ENCODE peak calls at places on chromosomes 2 and 18, in nine cellular contexts. J is WTC11, T is WERI-Rb-1, A is nephron progenitor cell, N is vagina, O is fibroblast of the aortic adventitia, M is right lobe of liver, C is IMR-90, K is esophagus squamous epithelium. X is an unnamed sample.

GRCh38 chr18:67428805-67429204 is 87.7 kb downstream of the DSEL start:
- DNase-seq in C (peak; percentile 82), N (no peak), M (no peak), T (no peak), A (no peak), J (no peak), O (peak; percentile 68), K (no peak), X (no peak)

GRCh38 chr18:63963610-63964256 is 6.1 kb upstream of the SERPINB8 start:
- DNase-seq in J (peak; percentile 46), T (peak; percentile 73), O (peak; percentile 81), M (no peak), N (no peak), A (no peak), C (peak; percentile 77), K (no peak), X (peak; percentile 38)

GRCh38 chr2:225660262-225661091 is 261.0 kb downstream of the NYAP2 start:
- DNase-seq in J (peak; percentile 81), N (no peak), C (peak; percentile 63), O (peak; percentile 78), M (peak; percentile 76), K (no peak), A (peak; percentile 83), T (peak; percentile 67), X (peak; percentile 76)

GRCh38 chr2:237714690-237715458 is 83.7 kb upstream of the RBM44 start:
- DNase-seq in J (no peak), M (no peak), O (peak; percentile 73), T (no peak), C (peak; percentile 66), N (peak; percentile 87), A (peak; percentile 42), K (no peak), X (no peak)

GRCh38 chr18:52670903-52671302 is 330.9 kb downstream of the DCC start:
- DNase-seq in T (peak; percentile 33), A (no peak), C (peak; percentile 5), O (peak; percentile 0), K (no peak), N (no peak), M (no peak), J (no peak), X (no peak)

GRCh38 chr2:65129276-65129612 is 662 bp downstream of the RAB1A start:
- DNase-seq in O (no peak), A (no peak), N (peak; percentile 93), K (no peak), M (no peak), J (no peak), T (no peak), C (no peak), X (no peak)

GRCh38 chr2:55887906-55888625 is 35.5 kb downstream of the EFEMP1 start:
- DNase-seq in C (peak; percentile 94), A (no peak), K (no peak), N (no peak), O (peak; percentile 93), J (no peak), T (no peak), M (no peak), X (no peak)

GRCh38 chr2:147851244-147851930 is 6.6 kb downstream of the ACVR2A start:
- DNase-seq in K (no peak), O (no peak), C (no peak), T (no peak), J (no peak), M (no peak), A (no peak), N (no peak), X (no peak)

GRCh38 chr2:195330513-195330956 is 326.5 kb upstream of the SLC39A10 start:
- DNase-seq in T (no peak), M (no peak), K (no peak), N (no peak), O (no peak), J (no peak), C (no peak), A (no peak), X (no peak)

GRCh38 chr18:75209952-75210261 is 690 bp upstream of the TSHZ1 start:
- DNase-seq in M (no peak), C (no peak), O (peak; percentile 56), J (no peak), T (no peak), A (no peak), K (no peak), N (peak; percentile 83), X (peak; percentile 13)

GRCh38 chr2:202545523-202545922 is 89.2 kb upstream of the FAM117B start:
- DNase-seq in K (no peak), A (no peak), T (no peak), O (no peak), N (no peak), C (peak; percentile 6), J (no peak), M (no peak), X (no peak)

GRCh38 chr2:55148269-55148668 is 83.8 kb downstream of the CLHC1 start:
- DNase-seq in K (no peak), N (no peak), A (no peak), T (no peak), M (no peak), C (peak; percentile 74), O (no peak), J (no peak), X (no peak)

GRCh38 chr18:36256094-36256493 is 41.4 kb upstream of the FHOD3 start:
- DNase-seq in J (no peak), M (no peak), O (no peak), T (no peak), N (peak; percentile 65), C (no peak), K (no peak), A (no peak), X (no peak)

GRCh38 chr18:7207366-7207765 is 23.5 kb upstream of the LRRC30 start:
- DNase-seq in A (no peak), T (no peak), O (no peak), M (no peak), N (no peak), C (no peak), K (no peak), J (no peak), X (no peak)

GRCh38 chr2:568639-568963 is 108.6 kb downstream of the TMEM18 start:
- DNase-seq in T (no peak), M (no peak), O (no peak), J (no peak), A (no peak), C (no peak), K (no peak), N (no peak), X (no peak)

GRCh38 chr2:26558271-26559043 is 80.5 kb upstream of the OTOF start:
- DNase-seq in C (no peak), A (peak; percentile 34), T (peak; percentile 81), O (peak; percentile 7), K (no peak), M (peak; percentile 15), N (no peak), J (no peak), X (no peak)

GRCh38 chr2:219178377-219179175 is 501 bp downstream of the RETREG2 start:
- DNase-seq in A (peak; percentile 74), K (no peak), J (peak; percentile 47), N (peak; percentile 91), O (peak; percentile 19), M (peak; percentile 77), C (peak; percentile 15), T (peak; percentile 58), X (peak; percentile 54)

GRCh38 chr2:98148968-98149697 is 62.2 kb downstream of the VWA3B start:
- DNase-seq in C (peak; percentile 62), M (no peak), O (peak; percentile 79), N (no peak), T (no peak), K (no peak), A (no peak), J (no peak), X (no peak)

GRCh38 chr2:166468124-166469024 is 25.7 kb downstream of the SCN7A start:
- DNase-seq in K (no peak), C (no peak), T (no peak), A (no peak), O (no peak), J (no peak), M (no peak), N (no peak), X (no peak)

DNA sequence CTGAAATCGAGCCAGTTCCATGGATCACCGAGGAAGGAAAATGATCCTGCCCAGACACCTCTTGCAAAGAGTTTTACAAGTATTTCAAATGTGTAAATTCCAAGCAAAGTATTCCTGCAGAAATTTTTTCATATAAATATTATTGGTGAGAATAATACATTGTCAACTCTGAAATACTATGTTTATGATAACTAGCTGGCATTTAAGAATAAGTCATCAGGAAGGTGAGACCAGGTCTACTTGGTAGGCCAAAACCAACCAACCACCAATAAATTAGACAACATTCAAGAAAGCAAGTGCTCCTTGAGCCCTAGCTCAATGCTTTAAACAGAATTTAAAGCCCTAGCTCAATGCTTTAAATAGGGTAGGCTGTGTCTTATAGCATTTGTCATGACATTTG is 21.7 kb downstream of the SCN7A start:
- DNase-seq in N (no peak), A (no peak), M (no peak), T (no peak), K (no peak), C (no peak), J (no peak), O (no peak), X (no peak)
- TF ChIP-seq CTCF in N (no peak), A (no peak), M (no peak), T (no peak), K (no peak), C (no peak), J (no peak), O (no peak), X (no peak)

GRCh38 chr18:25739356-25739755 is 351.1 kb downstream of the SS18 start:
- DNase-seq in A (no peak), N (no peak), T (no peak), M (no peak), C (no peak), J (no peak), O (no peak), K (no peak), X (no peak)

GRCh38 chr18:25737710-25738251 is 352.6 kb downstream of the SS18 start:
- DNase-seq in K (no peak), A (no peak), J (no peak), T (peak; percentile 40), M (no peak), N (no peak), C (peak; percentile 97), O (peak; percentile 32), X (no peak)

GRCh38 chr18:25743661-25744151 is 346.7 kb downstream of the SS18 start:
- DNase-seq in T (peak; percentile 11), J (peak; percentile 77), C (no peak), N (no peak), O (no peak), A (no peak), M (no peak), K (no peak), X (no peak)
- TF ChIP-seq CTCF in T (peak; percentile 35), J (no peak), C (no peak), N (no peak), O (no peak), A (no peak), M (no peak), K (no peak), X (no peak)

GRCh38 chr2:20755132-20755800 is 67.6 kb downstream of the LDAH start:
- DNase-seq in A (no peak), T (no peak), N (no peak), M (no peak), O (no peak), C (peak; percentile 7), K (no peak), J (no peak), X (no peak)
- TF ChIP-seq CTCF in A (no peak), T (no peak), N (no peak), M (peak; percentile 25), O (no peak), C (peak; percentile 43), K (no peak), J (no peak), X (no peak)

GRCh38 chr2:81395746-81396145 is 1091.2 kb upstream of the LRRTM1 start:
- DNase-seq in J (no peak), K (no peak), O (no peak), A (no peak), M (no peak), N (no peak), T (no peak), C (no peak), X (no peak)

GRCh38 chr2:81396417-81397019 is 1092.0 kb upstream of the LRRTM1 start:
- DNase-seq in J (peak; percentile 21), O (no peak), M (no peak), A (no peak), N (no peak), K (no peak), C (no peak), T (no peak), X (no peak)
- TF ChIP-seq CTCF in J (no peak), O (no peak), M (no peak), A (no peak), N (no peak), K (no peak), C (no peak), T (peak; percentile 8), X (no peak)